ENCODE peak calls at places on chromosomes 2 and 18, in six cellular contexts. K is hepatocyte, U is brain microvascular endothelial cell, R is astrocyte, C is GM06990, B is endothelial cell of umbilical vein. T is an unnamed sample. For H3K36me3, the result is how much of the 10 kb centered on the place peaks cover.

GRCh38 chr2:66521459-66521858 is 86.5 kb downstream of the MEIS1 start:
- DNase-seq in U (no peak), R (no peak), K (no peak), C (no peak), B (no peak), T (no peak)

GRCh38 chr2:70664525-70664924 is 103.5 kb downstream of the ADD2 start:
- DNase-seq in C (no peak), U (no peak), B (no peak), R (no peak), K (no peak), T (no peak)

GRCh38 chr18:79890638-79891037 is 60.8 kb downstream of the SLC66A2 start:
- DNase-seq in R (no peak), B (no peak), K (no peak), C (no peak), U (no peak), T (no peak)

GRCh38 chr18:51127664-51128063 is 69.8 kb downstream of the MEX3C start:
- DNase-seq in U (no peak), K (no peak), C (no peak), B (no peak), R (no peak), T (no peak)

GRCh38 chr2:73268831-73269685 is 15.2 kb downstream of the FBXO41 start:
- DNase-seq in U (no peak), B (peak), C (peak), R (no peak), K (peak), T (peak)

GRCh38 chr2:186309901-186310300 is 176.2 kb upstream of the ZC3H15 start:
- DNase-seq in B (no peak), U (peak), C (no peak), R (peak), K (peak), T (no peak)

GRCh38 chr2:109066501-109066900 is 62.5 kb upstream of the SH3RF3 start:
- DNase-seq in U (no peak), K (no peak), R (no peak), B (no peak), C (no peak), T (no peak)

GRCh38 chr2:232666051-232666805 is 30.9 kb upstream of the GIGYF2 start:
- DNase-seq in K (no peak), C (no peak), R (no peak), U (no peak), B (no peak), T (no peak)

GRCh38 chr2:33598472-33599174 is 476 bp downstream of the FAM98A start:
- DNase-seq in R (peak), C (peak), K (peak), U (peak), B (peak), T (peak)

GRCh38 chr2:194938066-194938465 is 719.0 kb upstream of the SLC39A10 start:
- DNase-seq in B (no peak), R (no peak), U (no peak), K (no peak), C (no peak), T (no peak)

GRCh38 chr2:212595036-212595654 is 56.5 kb upstream of the ERBB4 start:
- DNase-seq in U (no peak), R (peak), K (no peak), B (no peak), C (peak), T (peak)

GRCh38 chr2:165113414-165113813 is 90.4 kb downstream of the SCN3A start:
- DNase-seq in U (peak), C (no peak), B (no peak), R (peak), K (peak), T (no peak)

GRCh38 chr2:72927619-72928537 is 10.6 kb downstream of the EMX1 start:
- DNase-seq in U (no peak), B (no peak), C (no peak), K (no peak), R (no peak), T (no peak)

GRCh38 chr2:35503738-35504160 is 851.8 kb upstream of the CRIM1 start:
- DNase-seq in K (no peak), R (peak), C (no peak), B (peak), U (no peak), T (no peak)

GRCh38 chr18:9101730-9102390 is 639 bp upstream of the NDUFV2 start:
- DNase-seq in C (no peak), U (peak), B (peak), R (peak), K (peak), T (peak)

GRCh38 chr2:46326231-46326980 is 29.2 kb downstream of the EPAS1 start:
- DNase-seq in U (no peak), K (peak), C (no peak), R (no peak), B (no peak), T (no peak)

GRCh38 chr2:140929866-140930265 is 1201.0 kb downstream of the LRP1B start:
- DNase-seq in B (no peak), C (no peak), R (no peak), K (no peak), U (no peak), T (peak)

GRCh38 chr2:74747411-74748080 is 86.4 kb upstream of the HK2 start:
- DNase-seq in B (no peak), C (no peak), R (peak), U (peak), K (peak), T (peak)

GRCh38 chr18:46623541-46623940 is 33.5 kb downstream of the LOXHD1 start:
- DNase-seq in K (no peak), R (no peak), U (no peak), C (peak), B (peak), T (no peak)

GRCh38 chr2:239262484-239263230 is 138.2 kb downstream of the HDAC4 start:
- DNase-seq in K (no peak), R (no peak), U (no peak), C (no peak), B (no peak), T (no peak)

GRCh38 chr2:146527166-146527565 is 1317.7 kb upstream of the ACVR2A start:
- DNase-seq in K (no peak), B (no peak), U (no peak), C (no peak), R (peak), T (no peak)

GRCh38 chr2:112092286-112093041 is 37.4 kb downstream of the TMEM87B start:
- DNase-seq in R (peak), U (peak), B (peak), K (no peak), C (no peak), T (peak)

GRCh38 chr18:50080932-50081560 is 113.9 kb downstream of the MYO5B start:
- DNase-seq in C (no peak), K (peak), U (no peak), R (peak), B (no peak), T (no peak)

GRCh38 chr2:95372216-95372829 is 30.2 kb upstream of the FAHD2A start:
- DNase-seq in U (no peak), K (no peak), B (no peak), R (no peak), C (no peak), T (no peak)

GRCh38 chr2:86301010-86301409 is 36.4 kb downstream of the REEP1 start:
- DNase-seq in K (no peak), C (no peak), R (no peak), B (peak), U (no peak), T (peak)

GRCh38 chr2:230018153-230018552 is 50.6 kb downstream of the SLC16A14 start:
- DNase-seq in R (peak), K (no peak), U (peak), B (no peak), C (no peak), T (no peak)

GRCh38 chr18:76482267-76482666 is 12.8 kb downstream of the ZNF516 start:
- DNase-seq in K (no peak), B (no peak), R (no peak), U (no peak), C (no peak), T (no peak)

GRCh38 chr2:165011199-165011598 is 55.9 kb upstream of the SLC38A11 start:
- DNase-seq in C (no peak), R (no peak), U (no peak), B (no peak), K (no peak), T (no peak)

GRCh38 chr18:56000041-56000440 is 412.0 kb upstream of the TCF4 start:
- DNase-seq in R (no peak), U (no peak), K (no peak), C (no peak), B (no peak), T (no peak)

GRCh38 chr2:177268901-177269300 is 4.4 kb upstream of the NFE2L2 start:
- DNase-seq in U (no peak), C (no peak), B (no peak), R (no peak), K (no peak), T (no peak)

GRCh38 chr2:179344280-179344961 is 79.8 kb upstream of the SESTD1 start:
- DNase-seq in B (peak), U (peak), R (no peak), C (no peak), K (peak), T (peak)

GRCh38 chr18:62347091-62347506 is 22.0 kb downstream of the TNFRSF11A start:
- DNase-seq in B (peak), R (no peak), K (no peak), C (no peak), U (peak), T (no peak)

DNA sequence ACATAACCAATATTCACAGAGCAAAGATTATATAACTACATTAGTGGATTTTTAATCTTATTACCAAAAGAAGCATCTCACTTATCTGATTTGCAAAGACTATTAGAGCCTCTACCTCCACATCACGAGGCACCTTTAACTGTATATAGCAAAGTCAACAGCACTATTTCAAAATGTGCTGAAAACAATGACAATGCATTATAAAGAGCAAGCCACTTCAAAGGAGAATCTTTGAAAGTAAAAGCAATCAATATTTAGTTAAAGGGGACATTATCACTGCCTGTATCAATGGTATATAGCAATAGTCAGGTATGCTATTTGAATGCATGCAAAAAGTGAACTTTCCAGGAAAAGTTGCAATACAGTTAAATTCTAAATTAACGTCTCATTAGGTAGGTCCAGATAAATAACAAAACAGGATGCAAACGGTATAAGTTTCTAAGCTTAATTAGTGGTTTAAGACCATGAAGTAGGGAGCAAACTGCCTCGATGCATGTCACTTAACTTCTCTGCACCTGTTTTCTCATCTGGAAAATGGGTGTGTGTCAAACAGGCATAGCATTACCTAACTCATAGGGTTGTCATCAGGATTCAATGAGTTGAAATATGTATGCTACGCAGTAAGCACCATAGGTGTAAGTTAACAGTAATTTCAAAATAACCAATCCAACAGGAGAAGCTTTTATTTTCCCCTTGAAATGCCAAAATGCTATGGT is 31.6 kb downstream of the ATL2 start:
- DNase-seq in U (no peak), C (no peak), K (no peak), B (no peak), R (no peak), T (no peak)
- H3K36me3 ChIP-seq in U (under half), C (under half), K (under half), B (under half), R (under half), T (under half)

DNA sequence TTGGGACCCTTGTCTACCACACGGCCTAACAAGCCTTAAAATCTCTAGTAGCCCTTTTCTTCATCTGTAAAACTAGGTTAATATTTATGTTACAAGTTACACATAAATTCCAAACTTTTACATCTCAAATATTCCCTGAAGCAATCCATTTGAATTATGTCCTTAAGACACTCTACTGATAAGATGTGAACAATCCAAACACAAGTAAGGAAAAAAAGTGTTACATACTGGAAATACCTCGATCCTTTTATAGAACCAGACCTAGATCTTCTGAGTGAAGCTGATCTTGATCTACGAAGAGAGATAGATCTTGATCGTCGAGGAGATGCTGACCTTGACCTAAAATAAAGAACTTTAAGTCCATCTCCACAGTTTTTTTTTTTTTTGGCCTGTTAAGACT is 3.3 kb downstream of the SRSF7 start:
- DNase-seq in C (no peak), K (no peak), R (no peak), B (no peak), U (no peak), T (no peak)
- H3K36me3 ChIP-seq in C (under half), K (under half), R (half or more), B (under half), U (half or more), T (half or more)

DNA sequence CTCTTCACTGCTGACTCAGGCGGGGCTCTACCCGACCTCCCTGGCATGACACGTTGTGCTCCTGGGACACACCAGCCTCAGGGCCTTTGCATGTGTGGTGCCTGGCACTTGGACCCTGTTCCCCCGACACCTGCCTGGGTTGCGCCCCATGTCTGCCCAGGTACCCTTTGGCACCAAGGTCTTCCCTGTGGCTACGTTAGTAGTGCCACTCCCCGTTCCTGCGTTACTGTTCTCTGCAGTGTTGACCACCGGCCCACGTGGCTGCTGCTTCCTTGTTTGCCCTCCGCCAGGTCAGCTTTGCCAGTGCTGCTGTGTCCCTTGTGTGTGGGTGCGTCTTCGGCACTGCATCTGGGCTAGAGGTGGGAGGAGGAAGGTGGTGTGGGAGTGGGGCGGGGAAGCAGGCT is 20.4 kb downstream of the ATG4B start:
- DNase-seq in R (no peak), U (no peak), C (no peak), B (no peak), K (no peak), T (no peak)
- H3K36me3 ChIP-seq in R (under half), U (under half), C (under half), B (under half), K (under half), T (under half)

DNA sequence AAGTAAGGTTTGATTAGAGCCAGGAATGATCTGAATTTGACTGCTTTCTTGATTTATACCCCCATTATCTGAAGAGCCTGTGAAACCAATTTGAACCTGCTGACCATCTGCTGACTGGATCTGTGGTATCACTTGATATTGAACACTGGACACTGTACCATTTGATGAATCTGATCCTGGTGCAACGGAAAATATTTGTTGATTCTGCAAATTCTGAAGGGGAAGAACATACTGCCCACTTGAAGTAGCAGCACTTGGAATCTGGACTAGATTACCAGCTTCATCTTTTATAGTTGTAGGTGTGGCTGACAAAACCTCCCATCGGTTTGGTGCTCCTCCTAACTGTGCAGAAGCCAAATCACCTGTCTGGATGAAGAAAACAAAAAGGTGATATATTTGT is 9.3 kb downstream of the SP3 start:
- DNase-seq in K (no peak), C (no peak), U (no peak), R (no peak), B (no peak), T (no peak)
- H3K36me3 ChIP-seq in K (under half), C (under half), U (under half), R (under half), B (under half), T (under half)

GRCh38 chr2:96594701-96595152 is 43.4 kb downstream of the KANSL3 start:
- DNase-seq in R (no peak), C (no peak), K (no peak), B (no peak), U (no peak), T (no peak)

GRCh38 chr2:96599941-96600340 is 38.2 kb downstream of the KANSL3 start:
- DNase-seq in R (no peak), B (no peak), K (no peak), U (no peak), C (no peak), T (no peak)

GRCh38 chr2:96601382-96602292 is 36.5 kb downstream of the KANSL3 start:
- DNase-seq in B (no peak), K (peak), C (no peak), R (no peak), U (no peak), T (no peak)

GRCh38 chr2:96594282-96594681 is 43.8 kb downstream of the KANSL3 start:
- DNase-seq in K (no peak), B (no peak), C (no peak), U (no peak), R (no peak), T (no peak)

GRCh38 chr2:96596596-96596995 is 41.5 kb downstream of the KANSL3 start:
- DNase-seq in K (no peak), C (no peak), R (no peak), B (no peak), U (no peak), T (no peak)
- H3K36me3 ChIP-seq in K (under half), C (under half), R (half or more), B (under half), U (half or more), T (under half)

GRCh38 chr2:218229851-218230250 is 12.9 kb downstream of the ARPC2 start:
- DNase-seq in K (no peak), R (no peak), U (no peak), B (no peak), C (no peak), T (no peak)

GRCh38 chr2:218230882-218231281 is 13.9 kb downstream of the ARPC2 start:
- DNase-seq in B (no peak), K (peak), C (no peak), U (peak), R (peak), T (peak)

GRCh38 chr2:218228366-218229092 is 11.5 kb downstream of the ARPC2 start:
- DNase-seq in C (no peak), K (no peak), R (no peak), B (no peak), U (no peak), T (peak)

GRCh38 chr2:218226903-218227302 is 9.9 kb downstream of the ARPC2 start:
- DNase-seq in K (no peak), B (no peak), C (no peak), U (no peak), R (no peak), T (no peak)

GRCh38 chr2:218229239-218229638 is 12.2 kb downstream of the ARPC2 start:
- DNase-seq in C (peak), K (no peak), R (peak), U (peak), B (peak), T (peak)
- H3K36me3 ChIP-seq in C (under half), K (under half), R (half or more), U (half or more), B (under half), T (under half)

GRCh38 chr2:17717666-17718065 is 35.9 kb downstream of the SMC6 start:
- DNase-seq in R (no peak), C (no peak), B (no peak), U (no peak), K (no peak), T (no peak)

GRCh38 chr2:17719562-17720371 is 33.8 kb downstream of the SMC6 start:
- DNase-seq in U (no peak), K (peak), R (peak), B (peak), C (no peak), T (peak)

GRCh38 chr2:17713291-17713690 is 40.3 kb downstream of the SMC6 start:
- DNase-seq in C (no peak), B (no peak), U (no peak), K (no peak), R (no peak), T (no peak)

GRCh38 chr2:17718689-17719088 is 34.9 kb downstream of the SMC6 start:
- DNase-seq in R (no peak), U (no peak), B (no peak), K (no peak), C (no peak), T (no peak)
- H3K36me3 ChIP-seq in R (under half), U (under half), B (under half), K (under half), C (under half), T (half or more)

DNA sequence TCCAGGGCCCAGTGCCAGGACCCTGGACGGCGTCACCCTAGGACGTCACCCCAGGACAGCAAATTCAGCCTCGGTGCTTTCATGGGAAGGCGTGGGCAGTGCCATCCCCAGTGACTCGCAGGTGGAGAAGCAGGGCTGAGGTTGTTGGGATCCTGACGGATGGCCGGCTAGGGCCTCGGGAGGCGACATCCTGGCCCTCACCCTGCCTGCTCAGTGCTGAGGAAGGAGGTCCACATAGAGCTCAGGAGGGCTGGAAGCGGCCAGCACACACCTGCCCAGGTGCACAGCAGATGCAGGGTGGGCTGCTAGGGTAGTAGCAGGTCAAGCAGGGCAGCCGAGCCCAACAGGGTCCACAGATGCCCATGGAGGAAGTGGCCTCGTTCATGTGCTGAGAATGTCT is 482.0 kb upstream of the SALL3 start:
- DNase-seq in C (no peak), K (no peak), R (no peak), U (no peak), B (no peak), T (no peak)
- H3K36me3 ChIP-seq in C (under half), K (under half), R (under half), U (under half), B (under half), T (under half)

GRCh38 chr2:238069021-238069709 is 8.4 kb downstream of the SCLY start:
- DNase-seq in R (no peak), B (no peak), C (no peak), U (no peak), K (no peak), T (no peak)
- H3K36me3 ChIP-seq in R (under half), B (under half), C (under half), U (under half), K (under half), T (under half)

T was measured in cardiac muscle cell.